ENCODE peak calls at places on chromosomes 1 and 21, in six cellular contexts. J, C, G, U, H and E are unnamed samples.

GRCh38 chr1:30383131-30383793 is 340.1 kb downstream of the MATN1 start:
- DNase-seq in J (no peak), C (no peak), G (no peak), U (no peak), H (no peak), E (no peak)

GRCh38 chr1:157968951-157969350 is 24.5 kb upstream of the KIRREL1 start:
- DNase-seq in J (no peak), C (no peak), G (peak; percentile 64), U (no peak), H (no peak), E (no peak)

GRCh38 chr21:46220275-46220810 is 8.2 kb downstream of the LSS start:
- DNase-seq in J (no peak), C (no peak), G (no peak), U (no peak), H (no peak), E (no peak)

GRCh38 chr21:16651956-16652355 is 860.9 kb upstream of the CXADR start:
- DNase-seq in J (no peak), C (no peak), G (no peak), U (no peak), H (no peak), E (no peak)

GRCh38 chr1:223242382-223242955 is 99.4 kb upstream of the TLR5 start:
- DNase-seq in J (peak; percentile 12), C (no peak), G (no peak), U (no peak), H (no peak), E (no peak)

GRCh38 chr1:10904396-10905358 is 107.8 kb upstream of the TARDBP start:
- DNase-seq in J (no peak), C (no peak), G (peak; percentile 33), U (no peak), H (no peak), E (no peak)

GRCh38 chr1:22044690-22045420 is 7.7 kb upstream of the CDC42 start:
- DNase-seq in J (no peak), C (no peak), G (no peak), U (no peak), H (no peak), E (no peak)

GRCh38 chr1:8017495-8018310 is 8.4 kb downstream of the ERRFI1 start:
- DNase-seq in J (no peak), C (no peak), G (peak; percentile 65), U (no peak), H (peak; percentile 80), E (peak; percentile 89)

GRCh38 chr1:58909162-58909560 is 125.3 kb upstream of the JUN start:
- DNase-seq in J (no peak), C (no peak), G (peak; percentile 55), U (no peak), H (no peak), E (no peak)

GRCh38 chr1:54476231-54477109 is 70.3 kb upstream of the SSBP3 start:
- DNase-seq in J (no peak), C (no peak), G (peak; percentile 91), U (no peak), H (no peak), E (no peak)

GRCh38 chr1:10704383-10704882 is 92.0 kb downstream of the CASZ1 start:
- DNase-seq in J (peak; percentile 86), C (peak; percentile 63), G (peak; percentile 24), U (peak; percentile 86), H (peak; percentile 60), E (no peak)

GRCh38 chr1:161730050-161730564 is 8.8 kb downstream of the FCRLB start:
- DNase-seq in J (no peak), C (no peak), G (peak; percentile 62), U (no peak), H (no peak), E (no peak)

GRCh38 chr1:55524013-55524412 is 308.8 kb upstream of the USP24 start:
- DNase-seq in J (no peak), C (no peak), G (no peak), U (no peak), H (no peak), E (no peak)

GRCh38 chr1:16012590-16013219 is 5.1 kb downstream of the HSPB7 start:
- DNase-seq in J (peak; percentile 93), C (no peak), G (peak; percentile 94), U (peak; percentile 87), H (peak; percentile 92), E (no peak)

GRCh38 chr1:177975588-177976495 is 6.0 kb upstream of the SEC16B start:
- DNase-seq in J (no peak), C (no peak), G (peak; percentile 11), U (no peak), H (peak; percentile 72), E (peak; percentile 46)

GRCh38 chr1:119611701-119612113 is 36.4 kb downstream of the ZNF697 start:
- DNase-seq in J (peak; percentile 92), C (peak; percentile 62), G (peak; percentile 43), U (peak; percentile 100), H (peak; percentile 82), E (peak; percentile 69)

GRCh38 chr1:217211484-217211883 is 419.4 kb downstream of the GPATCH2 start:
- DNase-seq in J (no peak), C (no peak), G (no peak), U (no peak), H (no peak), E (no peak)

GRCh38 chr21:22762463-22762862 is 1764.3 kb downstream of the NCAM2 start:
- DNase-seq in J (no peak), C (no peak), G (no peak), U (no peak), H (no peak), E (no peak)

GRCh38 chr1:191025896-191026642 is 548.4 kb upstream of the BRINP3 start:
- DNase-seq in J (no peak), C (no peak), G (no peak), U (no peak), H (no peak), E (no peak)

GRCh38 chr1:18913065-18913502 is 10.7 kb upstream of the ALDH4A1 start:
- DNase-seq in J (peak; percentile 92), C (peak; percentile 71), G (peak; percentile 90), U (peak; percentile 96), H (peak; percentile 90), E (peak; percentile 73)
- H3K23ac ChIP-seq in J (no peak overlapping the region), C (peak overlapping the region; percentile 25), G (no peak overlapping the region), U (no peak overlapping the region), H (no peak overlapping the region), E (no peak overlapping the region)

DNA sequence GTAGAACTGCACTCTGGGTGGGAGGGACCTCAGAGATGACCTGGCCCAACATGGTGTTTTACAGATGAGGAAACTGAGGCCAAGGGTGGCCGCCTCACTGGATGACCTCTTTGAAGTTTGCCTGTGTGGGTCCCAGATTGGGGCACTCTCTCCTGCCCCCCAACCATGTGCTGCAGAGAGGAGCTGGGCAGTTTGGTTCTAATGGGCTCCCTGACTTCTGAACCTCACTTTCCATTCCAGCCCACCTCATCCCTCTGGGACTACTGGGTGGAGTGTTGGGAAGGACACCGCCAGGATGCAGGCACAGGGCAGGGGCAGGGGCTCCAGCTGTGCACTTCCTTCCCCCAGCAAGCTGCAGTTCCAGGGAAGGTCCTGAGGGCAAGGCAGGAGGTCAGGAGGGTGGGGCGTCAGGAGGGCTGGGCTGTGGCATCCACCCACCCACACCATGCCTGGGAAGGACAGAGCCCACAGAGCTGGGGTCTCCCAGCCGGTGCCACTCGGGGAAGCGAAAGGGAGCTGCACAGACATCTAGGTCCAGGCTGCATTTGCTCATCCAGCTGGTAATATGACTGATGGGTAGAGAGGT is 10.3 kb upstream of the EPS8L3 start:
- DNase-seq in J (no peak), C (no peak), G (no peak), U (no peak), H (no peak), E (no peak)
- H2AK5ac ChIP-seq in J (no peak overlapping the region), C (peak overlapping the region; percentile 58), G (no peak overlapping the region), U (no peak overlapping the region), H (no peak overlapping the region), E (peak overlapping the region; percentile 34)

GRCh38 chr1:2403273-2403672 is 9.1 kb downstream of the PEX10 start:
- DNase-seq in J (no peak), C (no peak), G (no peak), U (no peak), H (no peak), E (no peak)

GRCh38 chr1:2402420-2402819 is 9.9 kb downstream of the PEX10 start:
- DNase-seq in J (no peak), C (no peak), G (no peak), U (no peak), H (no peak), E (no peak)

GRCh38 chr1:2405588-2406295 is 6.6 kb downstream of the PEX10 start:
- DNase-seq in J (no peak), C (no peak), G (peak; percentile 35), U (no peak), H (no peak), E (no peak)

GRCh38 chr1:2404890-2405511 is 7.4 kb downstream of the PEX10 start:
- DNase-seq in J (no peak), C (no peak), G (peak; percentile 28), U (no peak), H (no peak), E (no peak)

DNA sequence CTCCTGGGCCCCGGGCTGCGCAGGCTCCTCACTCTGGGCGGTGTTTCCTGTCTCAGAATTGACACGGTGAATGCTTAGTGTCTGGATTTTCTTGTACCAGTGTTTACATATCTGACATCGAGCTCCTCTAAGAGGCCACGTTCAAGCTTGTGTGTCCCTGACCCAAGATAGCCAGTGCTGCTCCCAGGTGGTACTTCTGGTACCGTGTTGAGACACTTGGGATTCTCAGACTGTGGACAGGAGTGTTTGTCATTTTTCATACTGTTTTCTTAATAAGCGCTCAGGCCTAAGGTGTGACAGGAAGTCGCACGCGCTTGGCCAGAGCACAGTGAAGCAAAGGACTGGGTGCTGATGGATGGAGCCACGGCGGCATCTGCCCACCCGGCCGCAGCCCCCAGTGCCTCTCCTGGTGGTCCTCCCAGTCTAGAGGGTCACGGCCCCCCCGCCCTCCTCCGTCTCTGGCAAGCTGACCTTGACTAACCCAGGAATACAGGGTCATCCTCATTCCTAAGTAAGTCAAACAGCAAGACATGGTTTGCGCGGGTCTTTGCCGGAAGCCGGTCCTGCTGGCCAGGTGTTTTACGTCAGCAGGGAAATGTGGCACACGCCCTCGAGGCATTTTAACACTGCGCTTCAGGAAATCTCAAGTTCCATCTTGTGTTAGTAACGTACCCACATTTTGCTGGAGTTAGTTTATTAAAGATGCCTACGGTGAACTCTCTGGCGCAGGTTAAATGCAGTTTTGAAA is 8.0 kb downstream of the PEX10 start:
- DNase-seq in J (no peak), C (no peak), G (peak; percentile 35), U (no peak), H (no peak), E (peak; percentile 94)
- H3K27ac ChIP-seq in J (no peak overlapping the region), C (no peak overlapping the region), G (no peak overlapping the region), U (no peak overlapping the region), H (no peak overlapping the region), E (no peak overlapping the region)

DNA sequence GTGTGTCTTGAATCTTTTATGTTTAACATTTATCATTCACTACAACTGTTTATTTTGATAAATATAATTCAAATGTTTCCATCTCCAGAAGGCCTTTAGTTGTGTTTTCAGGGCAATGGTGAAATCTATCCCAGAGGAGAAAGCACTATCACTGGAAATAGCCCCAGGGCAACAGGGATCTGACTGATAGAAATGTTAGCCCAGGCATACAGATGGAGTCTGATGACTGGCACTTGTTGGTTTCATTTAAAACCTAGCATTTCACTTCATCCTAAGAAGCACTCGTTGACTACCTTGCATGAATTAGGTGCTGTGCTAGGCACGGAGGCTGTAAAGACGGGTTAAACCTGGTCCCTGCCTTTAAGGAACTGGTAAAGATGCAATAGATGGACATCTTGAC is 103.1 kb downstream of the C1orf21 start:
- DNase-seq in J (no peak), C (no peak), G (no peak), U (no peak), H (no peak), E (peak; percentile 45)
- H3K23ac ChIP-seq in J (no peak overlapping the region), C (no peak overlapping the region), G (no peak overlapping the region), U (no peak overlapping the region), H (no peak overlapping the region), E (no peak overlapping the region)

GRCh38 chr1:234771642-234772344 is 161.8 kb upstream of the IRF2BP2 start:
- DNase-seq in J (no peak), C (no peak), G (no peak), U (no peak), H (peak; percentile 55), E (no peak)
- H2AK5ac ChIP-seq in J (no peak overlapping the region), C (no peak overlapping the region), G (peak overlapping the region; percentile 35), U (no peak overlapping the region), H (no peak overlapping the region), E (no peak overlapping the region)